ENCODE peak calls at places on chromosomes 1 and 21, in seven cellular contexts. H is GM23338, G is pancreas, M is neuronal stem cell, A is spleen, P is A549, O is psoas muscle. L is an unnamed sample.

GRCh38 chr1:154941332-154941995 is 4.9 kb upstream of the PMVK start:
- DNase-seq in M (peak; percentile 56), G (peak; percentile 79), O (no peak), A (peak; percentile 86), H (peak; percentile 66), P (no peak), L (no peak)

GRCh38 chr1:90174246-90174645 is 179.3 kb downstream of the ZNF326 start:
- DNase-seq in H (no peak), G (no peak), P (no peak), A (no peak), O (no peak), M (no peak), L (no peak)

GRCh38 chr1:177181631-177182291 is 11.0 kb downstream of the BRINP2 start:
- DNase-seq in P (peak; percentile 75), A (peak; percentile 82), O (peak; percentile 70), G (peak; percentile 27), M (peak; percentile 80), H (peak; percentile 92), L (no peak)

GRCh38 chr1:17841944-17842343 is 86.8 kb downstream of the ACTL8 start:
- DNase-seq in A (no peak), P (no peak), M (no peak), G (no peak), H (no peak), O (no peak), L (no peak)

GRCh38 chr1:229479660-229480399 is 28.3 kb downstream of the NUP133 start:
- DNase-seq in A (no peak), O (no peak), H (no peak), G (no peak), P (no peak), M (no peak), L (no peak)

GRCh38 chr1:84286071-84286470 is 15.4 kb upstream of the SAMD13 start:
- DNase-seq in H (no peak), G (no peak), M (no peak), A (no peak), O (no peak), P (no peak), L (no peak)

GRCh38 chr1:98388431-98388830 is 273.1 kb upstream of the SNX7 start:
- DNase-seq in H (no peak), A (no peak), G (peak; percentile 17), O (no peak), M (no peak), P (no peak), L (no peak)

GRCh38 chr21:46264046-46264689 is 21.2 kb downstream of the MCM3AP start:
- DNase-seq in O (no peak), H (no peak), G (no peak), M (no peak), P (no peak), A (no peak), L (no peak)

GRCh38 chr1:67710417-67710816 is 25.4 kb downstream of the GADD45A start:
- DNase-seq in P (no peak), G (no peak), A (no peak), M (no peak), O (no peak), H (no peak), L (no peak)

GRCh38 chr1:64182207-64182606 is 21.2 kb upstream of the UBE2U start:
- DNase-seq in A (no peak), H (no peak), M (no peak), G (no peak), O (no peak), P (no peak), L (no peak)

GRCh38 chr1:100924212-100924611 is 28.3 kb downstream of the SLC30A7 start:
- DNase-seq in H (no peak), P (no peak), A (no peak), M (no peak), G (no peak), O (no peak), L (no peak)

GRCh38 chr1:168372307-168372706 is 91.6 kb downstream of the TBX19 start:
- DNase-seq in P (no peak), O (no peak), H (no peak), G (no peak), A (no peak), M (no peak), L (no peak)

GRCh38 chr1:1780598-1781525 is 2.6 kb upstream of the NADK start:
- DNase-seq in O (peak; percentile 44), M (no peak), H (no peak), A (peak; percentile 82), P (no peak), G (no peak), L (no peak)

GRCh38 chr1:64327119-64327518 is 123.7 kb downstream of the UBE2U start:
- DNase-seq in M (no peak), H (no peak), A (no peak), O (no peak), P (no peak), G (no peak), L (no peak)

GRCh38 chr1:203590559-203590958 is 36.1 kb upstream of the ATP2B4 start:
- DNase-seq in M (no peak), P (no peak), A (no peak), O (no peak), G (no peak), H (no peak), L (no peak)

GRCh38 chr1:54409156-54410142 is 3.3 kb upstream of the SSBP3 start:
- DNase-seq in A (no peak), G (no peak), M (no peak), H (no peak), P (no peak), O (peak; percentile 46), L (no peak)

GRCh38 chr1:172934417-172934762 is 116.4 kb downstream of the TNFSF18 start:
- DNase-seq in H (no peak), A (no peak), O (no peak), P (no peak), M (no peak), G (no peak), L (no peak)
- H3K27ac ChIP-seq in H (no peak overlapping the region), A (peak overlapping the region; percentile 70), O (peak overlapping the region; percentile 36), P (peak overlapping the region; percentile 84), M (no peak overlapping the region), G (no peak overlapping the region), L (no peak overlapping the region)

GRCh38 chr1:40748841-40749718 is 34.5 kb upstream of the KCNQ4 start:
- DNase-seq in M (no peak), G (no peak), H (no peak), P (no peak), O (no peak), A (no peak), L (no peak)
- H3K27ac ChIP-seq in M (no peak overlapping the region), G (no peak overlapping the region), H (no peak overlapping the region), P (no peak overlapping the region), O (peak overlapping the region; percentile 81), A (no peak overlapping the region), L (no peak overlapping the region)

GRCh38 chr1:208534979-208535378 is 290.8 kb upstream of the PLXNA2 start:
- DNase-seq in O (no peak), P (no peak), M (no peak), H (no peak), G (no peak), A (no peak), L (no peak)

GRCh38 chr1:208536176-208536575 is 292.0 kb upstream of the PLXNA2 start:
- DNase-seq in G (no peak), A (no peak), M (no peak), P (no peak), O (no peak), H (no peak), L (no peak)

GRCh38 chr1:208533746-208534603 is 289.8 kb upstream of the PLXNA2 start:
- DNase-seq in P (no peak), O (no peak), M (no peak), A (no peak), G (no peak), H (no peak), L (no peak)

GRCh38 chr1:208534604-208534907 is 290.4 kb upstream of the PLXNA2 start:
- DNase-seq in A (no peak), G (no peak), H (no peak), P (no peak), M (no peak), O (no peak), L (no peak)

DNA sequence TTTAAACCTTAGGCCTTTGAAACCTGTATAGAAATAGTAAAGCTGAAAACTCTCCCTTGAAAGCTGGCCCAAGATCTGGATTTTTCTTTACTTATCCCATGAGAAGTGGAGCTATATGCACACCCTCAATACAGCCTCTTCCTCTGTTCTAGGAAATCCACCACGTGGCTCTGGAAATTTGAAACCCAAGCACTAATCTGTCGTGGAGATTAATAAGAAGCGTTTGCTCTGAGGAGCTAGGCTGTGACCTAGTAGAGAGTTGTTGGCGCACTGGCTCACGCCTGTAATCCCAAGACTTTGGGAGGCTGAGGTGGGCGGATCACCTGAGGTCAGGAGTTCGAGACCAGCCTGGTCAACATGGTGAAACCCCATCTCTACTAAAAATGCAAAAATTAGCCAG is 291.3 kb upstream of the PLXNA2 start:
- DNase-seq in H (no peak), G (no peak), A (no peak), P (no peak), O (no peak), M (no peak), L (no peak)
- H3K27ac ChIP-seq in H (no peak overlapping the region), G (no peak overlapping the region), A (no peak overlapping the region), P (no peak overlapping the region), O (no peak overlapping the region), M (no peak overlapping the region), L (no peak overlapping the region)

GRCh38 chr1:163747261-163747660 is 425.5 kb downstream of the NUF2 start:
- DNase-seq in G (no peak), H (peak; percentile 3), M (peak; percentile 51), P (no peak), A (no peak), O (no peak), L (no peak)

GRCh38 chr1:163744488-163744887 is 422.7 kb downstream of the NUF2 start:
- DNase-seq in A (no peak), G (no peak), O (no peak), M (no peak), H (no peak), P (no peak), L (no peak)

GRCh38 chr1:163745204-163745603 is 423.4 kb downstream of the NUF2 start:
- DNase-seq in H (no peak), M (no peak), O (no peak), G (no peak), P (no peak), A (no peak), L (no peak)

GRCh38 chr1:163747855-163748254 is 426.1 kb downstream of the NUF2 start:
- DNase-seq in A (no peak), H (peak; percentile 8), M (no peak), G (no peak), P (no peak), O (no peak), L (peak; percentile 13)
- H3K27ac ChIP-seq in A (no peak overlapping the region), H (no peak overlapping the region), M (no peak overlapping the region), G (no peak overlapping the region), P (no peak overlapping the region), O (no peak overlapping the region), L (no peak overlapping the region)

GRCh38 chr1:145710291-145711027 is 3.3 kb upstream of the PDZK1 start:
- DNase-seq in G (no peak), A (no peak), O (no peak), P (no peak), H (no peak), M (no peak), L (no peak)
- H3K27ac ChIP-seq in G (no peak overlapping the region), A (no peak overlapping the region), O (no peak overlapping the region), P (peak overlapping the region; percentile 75), H (no peak overlapping the region), M (no peak overlapping the region), L (no peak overlapping the region)